ENCODE peak calls at places on chromosomes 4 and X, in ten cellular contexts. One of them, this sample, is unnamed.

GRCh38 chrX:71244359-71245128 is 9.4 kb downstream of the ZMYM3 start:
- DNase-seq in mammary epithelial cell: no peak
- DNase-seq in A549: no peak
- DNase-seq in bronchial epithelial cell: no peak
- DNase-seq in body of pancreas: no peak
- DNase-seq in fibroblast of the aortic adventitia: no peak
- DNase-seq in left lung: no peak
- DNase-seq in HepG2: no peak
- DNase-seq in tibial artery: no peak
- DNase-seq in spleen: no peak
- DNase-seq in this sample: no peak

GRCh38 chrX:125203737-125204578 is 115.7 kb upstream of the TEX13C start:
- DNase-seq in mammary epithelial cell: peak; percentile 1
- DNase-seq in A549: peak; percentile 32
- DNase-seq in bronchial epithelial cell: peak; percentile 8
- DNase-seq in body of pancreas: peak; percentile 13
- DNase-seq in fibroblast of the aortic adventitia: no peak
- DNase-seq in left lung: peak; percentile 82
- DNase-seq in HepG2: no peak
- DNase-seq in tibial artery: peak; percentile 28
- DNase-seq in spleen: peak; percentile 80
- DNase-seq in this sample: peak; percentile 32

GRCh38 chrX:39627257-39627656 is 470.5 kb downstream of the BCOR start:
- DNase-seq in mammary epithelial cell: no peak
- DNase-seq in A549: no peak
- DNase-seq in bronchial epithelial cell: no peak
- DNase-seq in body of pancreas: no peak
- DNase-seq in fibroblast of the aortic adventitia: no peak
- DNase-seq in left lung: no peak
- DNase-seq in HepG2: no peak
- DNase-seq in tibial artery: no peak
- DNase-seq in spleen: no peak
- DNase-seq in this sample: no peak

GRCh38 chrX:1912193-1912592 is 297.3 kb downstream of the ASMT start:
- DNase-seq in mammary epithelial cell: no peak
- DNase-seq in A549: no peak
- DNase-seq in bronchial epithelial cell: no peak
- DNase-seq in body of pancreas: no peak
- DNase-seq in fibroblast of the aortic adventitia: no peak
- DNase-seq in left lung: no peak
- DNase-seq in HepG2: no peak
- DNase-seq in tibial artery: no peak
- DNase-seq in spleen: no peak
- DNase-seq in this sample: no peak

GRCh38 chr4:183932576-183932975 is 27.5 kb downstream of the STOX2 start:
- DNase-seq in mammary epithelial cell: no peak
- DNase-seq in A549: no peak
- DNase-seq in bronchial epithelial cell: no peak
- DNase-seq in body of pancreas: no peak
- DNase-seq in fibroblast of the aortic adventitia: no peak
- DNase-seq in left lung: no peak
- DNase-seq in HepG2: no peak
- DNase-seq in tibial artery: no peak
- DNase-seq in spleen: no peak
- DNase-seq in this sample: no peak

GRCh38 chrX:39730671-39731389 is 366.9 kb downstream of the BCOR start:
- DNase-seq in mammary epithelial cell: peak; percentile 31
- DNase-seq in A549: peak; percentile 82
- DNase-seq in bronchial epithelial cell: peak; percentile 27
- DNase-seq in body of pancreas: peak; percentile 72
- DNase-seq in fibroblast of the aortic adventitia: peak; percentile 93
- DNase-seq in left lung: peak; percentile 70
- DNase-seq in HepG2: peak; percentile 4
- DNase-seq in tibial artery: peak; percentile 71
- DNase-seq in spleen: peak; percentile 85
- DNase-seq in this sample: peak; percentile 54

GRCh38 chrX:130523460-130524394 is 121.9 kb downstream of the RBMX2 start:
- DNase-seq in mammary epithelial cell: no peak
- DNase-seq in A549: no peak
- DNase-seq in bronchial epithelial cell: peak; percentile 10
- DNase-seq in body of pancreas: peak; percentile 26
- DNase-seq in fibroblast of the aortic adventitia: no peak
- DNase-seq in left lung: no peak
- DNase-seq in HepG2: no peak
- DNase-seq in tibial artery: peak; percentile 22
- DNase-seq in spleen: no peak
- DNase-seq in this sample: no peak

GRCh38 chr4:143346208-143346607 is 9.5 kb downstream of the GAB1 start:
- DNase-seq in mammary epithelial cell: peak; percentile 95
- DNase-seq in A549: no peak
- DNase-seq in bronchial epithelial cell: peak; percentile 96
- DNase-seq in body of pancreas: no peak
- DNase-seq in fibroblast of the aortic adventitia: no peak
- DNase-seq in left lung: no peak
- DNase-seq in HepG2: no peak
- DNase-seq in tibial artery: no peak
- DNase-seq in spleen: no peak
- DNase-seq in this sample: no peak

GRCh38 chrX:16931371-16931770 is 15.1 kb upstream of the REPS2 start:
- DNase-seq in mammary epithelial cell: no peak
- DNase-seq in A549: no peak
- DNase-seq in bronchial epithelial cell: no peak
- DNase-seq in body of pancreas: no peak
- DNase-seq in fibroblast of the aortic adventitia: no peak
- DNase-seq in left lung: no peak
- DNase-seq in HepG2: no peak
- DNase-seq in tibial artery: no peak
- DNase-seq in spleen: no peak
- DNase-seq in this sample: peak; percentile 38

GRCh38 chr4:5387457-5387856 is 320.9 kb downstream of the EVC2 start:
- DNase-seq in mammary epithelial cell: no peak
- DNase-seq in A549: peak; percentile 36
- DNase-seq in bronchial epithelial cell: no peak
- DNase-seq in body of pancreas: no peak
- DNase-seq in fibroblast of the aortic adventitia: no peak
- DNase-seq in left lung: no peak
- DNase-seq in HepG2: no peak
- DNase-seq in tibial artery: no peak
- DNase-seq in spleen: no peak
- DNase-seq in this sample: no peak

GRCh38 chr4:69764311-69764710 is 3.9 kb upstream of the SULT1B1 start:
- DNase-seq in mammary epithelial cell: no peak
- DNase-seq in A549: no peak
- DNase-seq in bronchial epithelial cell: no peak
- DNase-seq in body of pancreas: no peak
- DNase-seq in fibroblast of the aortic adventitia: no peak
- DNase-seq in left lung: no peak
- DNase-seq in HepG2: no peak
- DNase-seq in tibial artery: no peak
- DNase-seq in spleen: no peak
- DNase-seq in this sample: no peak

GRCh38 chrX:22351966-22352365 is 79.3 kb downstream of the CBLL2 start:
- DNase-seq in mammary epithelial cell: peak; percentile 16
- DNase-seq in A549: no peak
- DNase-seq in bronchial epithelial cell: peak; percentile 56
- DNase-seq in body of pancreas: no peak
- DNase-seq in fibroblast of the aortic adventitia: no peak
- DNase-seq in left lung: no peak
- DNase-seq in HepG2: no peak
- DNase-seq in tibial artery: no peak
- DNase-seq in spleen: no peak
- DNase-seq in this sample: no peak

GRCh38 chr4:66688674-66689073 is 856.6 kb downstream of the CENPC start:
- DNase-seq in mammary epithelial cell: peak; percentile 6
- DNase-seq in A549: peak; percentile 54
- DNase-seq in bronchial epithelial cell: peak; percentile 46
- DNase-seq in body of pancreas: no peak
- DNase-seq in fibroblast of the aortic adventitia: peak; percentile 80
- DNase-seq in left lung: no peak
- DNase-seq in HepG2: no peak
- DNase-seq in tibial artery: no peak
- DNase-seq in spleen: no peak
- DNase-seq in this sample: peak; percentile 32

GRCh38 chr4:158722291-158722916 is 792 bp downstream of the PPID start:
- DNase-seq in mammary epithelial cell: peak; percentile 59
- DNase-seq in A549: peak; percentile 35
- DNase-seq in bronchial epithelial cell: peak; percentile 51
- DNase-seq in body of pancreas: no peak
- DNase-seq in fibroblast of the aortic adventitia: peak; percentile 58
- DNase-seq in left lung: no peak
- DNase-seq in HepG2: peak; percentile 52
- DNase-seq in tibial artery: no peak
- DNase-seq in spleen: no peak
- DNase-seq in this sample: peak; percentile 26

GRCh38 chrX:121579016-121579760 is 531.8 kb downstream of the GLUD2 start:
- DNase-seq in mammary epithelial cell: peak; percentile 12
- DNase-seq in A549: peak; percentile 33
- DNase-seq in bronchial epithelial cell: peak; percentile 26
- DNase-seq in body of pancreas: peak; percentile 24
- DNase-seq in fibroblast of the aortic adventitia: peak; percentile 22
- DNase-seq in left lung: no peak
- DNase-seq in HepG2: peak; percentile 7
- DNase-seq in tibial artery: no peak
- DNase-seq in spleen: no peak
- DNase-seq in this sample: peak; percentile 6

DNA sequence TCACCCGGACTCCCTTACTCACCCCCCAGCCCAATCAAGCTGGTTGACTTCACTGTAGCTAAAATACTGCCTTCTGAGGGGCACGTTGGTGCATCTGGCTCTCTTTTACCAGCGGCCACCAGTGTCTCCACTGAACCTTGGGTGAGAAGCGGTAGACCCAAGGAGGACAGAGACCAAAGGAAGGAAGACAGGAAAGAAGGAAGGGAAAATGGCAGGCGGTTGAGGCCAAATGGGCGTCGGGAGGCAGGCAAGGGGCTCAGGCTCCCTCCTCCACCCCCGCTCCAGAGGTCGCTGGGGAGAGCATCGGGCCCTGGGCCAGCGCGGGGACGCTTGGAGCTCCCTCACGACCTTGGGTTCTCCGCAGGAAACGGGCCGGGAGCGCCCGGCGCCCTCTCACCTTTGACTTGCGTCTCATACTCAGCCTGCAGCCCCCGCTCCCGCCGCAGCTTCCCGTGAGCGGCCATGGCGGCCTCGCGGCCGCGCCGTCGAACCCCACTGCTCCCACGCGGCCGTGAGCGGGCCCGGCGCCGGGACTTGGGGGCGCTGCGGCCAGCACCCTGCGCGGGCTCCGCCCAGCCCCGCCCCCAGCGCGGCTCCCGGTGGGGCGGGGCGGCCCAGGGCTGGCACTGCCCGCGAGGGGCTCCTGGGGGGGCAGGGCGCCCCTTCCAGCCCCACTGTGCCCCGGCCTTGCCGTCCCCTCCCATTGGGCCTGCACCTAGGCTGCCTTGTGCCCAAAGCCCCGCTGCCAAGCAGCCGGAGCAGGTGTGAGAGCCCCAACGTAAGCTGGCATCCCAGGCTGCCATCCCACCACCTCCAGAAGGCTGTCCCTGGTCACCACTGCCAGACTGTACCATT is at the start of gene ARHGAP4:
- DNase-seq in mammary epithelial cell: no peak
- DNase-seq in A549: no peak
- DNase-seq in bronchial epithelial cell: no peak
- DNase-seq in body of pancreas: no peak
- DNase-seq in fibroblast of the aortic adventitia: no peak
- DNase-seq in left lung: peak; percentile 86
- DNase-seq in HepG2: no peak
- DNase-seq in tibial artery: no peak
- DNase-seq in spleen: peak; percentile 92
- DNase-seq in this sample: no peak
- H3K4me3 ChIP-seq in mammary epithelial cell: no peak within 1 kb of the TSS
- H3K4me3 ChIP-seq in A549: peak within 1 kb of the TSS; percentile 84
- H3K4me3 ChIP-seq in bronchial epithelial cell: peak within 1 kb of the TSS; percentile 53
- H3K4me3 ChIP-seq in body of pancreas: no peak within 1 kb of the TSS
- H3K4me3 ChIP-seq in fibroblast of the aortic adventitia: peak within 1 kb of the TSS; percentile 71
- H3K4me3 ChIP-seq in left lung: peak within 1 kb of the TSS; percentile 15
- H3K4me3 ChIP-seq in HepG2: peak within 1 kb of the TSS; percentile 76
- H3K4me3 ChIP-seq in tibial artery: peak within 1 kb of the TSS; percentile 68
- H3K4me3 ChIP-seq in spleen: peak within 1 kb of the TSS; percentile 56
- H3K4me3 ChIP-seq in this sample: no peak within 1 kb of the TSS

DNA sequence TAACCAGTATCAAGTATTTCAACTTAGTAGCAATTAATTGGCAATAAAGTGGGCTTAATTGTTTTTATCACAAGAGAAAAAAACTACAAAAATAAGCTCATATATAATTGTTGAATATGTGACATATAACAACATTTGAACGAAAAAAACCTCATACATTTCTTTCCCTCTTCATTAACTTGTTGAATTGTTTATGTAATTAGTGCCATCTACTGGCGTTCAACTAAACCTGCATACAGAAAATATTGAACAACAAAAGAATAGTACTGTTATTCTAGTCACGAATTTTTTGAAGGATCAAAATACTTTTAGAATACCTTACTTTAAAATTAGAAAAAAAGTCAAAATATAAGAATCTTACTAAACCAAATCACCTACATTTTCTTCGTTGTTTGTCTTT is 586.5 kb upstream of the FTHL17 start:
- DNase-seq in mammary epithelial cell: no peak
- DNase-seq in A549: peak; percentile 2
- DNase-seq in bronchial epithelial cell: peak; percentile 29
- DNase-seq in body of pancreas: no peak
- DNase-seq in fibroblast of the aortic adventitia: peak; percentile 31
- DNase-seq in left lung: no peak
- DNase-seq in HepG2: peak; percentile 1
- DNase-seq in tibial artery: no peak
- DNase-seq in spleen: no peak
- DNase-seq in this sample: peak; percentile 1
- TF ChIP-seq CTCF in mammary epithelial cell: peak; percentile 73
- TF ChIP-seq CTCF in A549: peak; percentile 46
- TF ChIP-seq CTCF in bronchial epithelial cell: no peak
- TF ChIP-seq CTCF in body of pancreas: peak; percentile 12
- TF ChIP-seq CTCF in fibroblast of the aortic adventitia: peak; percentile 39
- TF ChIP-seq CTCF in left lung: peak; percentile 13
- TF ChIP-seq CTCF in HepG2: peak; percentile 40
- TF ChIP-seq CTCF in tibial artery: peak; percentile 43
- TF ChIP-seq CTCF in spleen: peak; percentile 38
- TF ChIP-seq CTCF in this sample: peak; percentile 46

DNA sequence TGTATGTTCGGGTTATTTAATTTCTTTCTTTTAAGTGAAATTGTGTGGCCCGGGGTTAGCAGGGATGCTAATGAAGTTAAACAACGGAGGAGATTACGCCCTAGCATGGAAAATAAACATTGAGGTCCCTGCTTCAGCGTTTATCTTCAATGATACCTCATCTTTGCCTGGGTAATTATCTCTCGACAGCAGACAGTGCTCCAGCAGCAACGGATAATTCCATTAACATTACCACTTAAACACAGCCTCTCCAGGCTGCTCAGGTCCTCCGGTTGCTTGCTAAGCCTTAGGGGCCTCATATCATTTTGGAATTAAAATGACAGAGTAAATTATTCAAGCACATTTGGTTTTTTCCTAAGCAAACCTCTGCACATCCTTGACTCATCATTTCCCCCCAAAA is 281.5 kb upstream of the KLF3 start:
- DNase-seq in mammary epithelial cell: no peak
- DNase-seq in A549: no peak
- DNase-seq in bronchial epithelial cell: no peak
- DNase-seq in body of pancreas: no peak
- DNase-seq in fibroblast of the aortic adventitia: no peak
- DNase-seq in left lung: no peak
- DNase-seq in HepG2: no peak
- DNase-seq in tibial artery: no peak
- DNase-seq in spleen: no peak
- DNase-seq in this sample: no peak
- H3K4me3 ChIP-seq in mammary epithelial cell: no peak overlapping the region
- H3K4me3 ChIP-seq in A549: no peak overlapping the region
- H3K4me3 ChIP-seq in bronchial epithelial cell: no peak overlapping the region
- H3K4me3 ChIP-seq in body of pancreas: no peak overlapping the region
- H3K4me3 ChIP-seq in fibroblast of the aortic adventitia: no peak overlapping the region
- H3K4me3 ChIP-seq in left lung: no peak overlapping the region
- H3K4me3 ChIP-seq in HepG2: no peak overlapping the region
- H3K4me3 ChIP-seq in tibial artery: no peak overlapping the region
- H3K4me3 ChIP-seq in spleen: no peak overlapping the region
- H3K4me3 ChIP-seq in this sample: no peak overlapping the region

GRCh38 chrX:46573331-46573895 is at the start of gene CHST7:
- DNase-seq in mammary epithelial cell: peak; percentile 53
- DNase-seq in A549: peak; percentile 80
- DNase-seq in bronchial epithelial cell: peak; percentile 31
- DNase-seq in body of pancreas: peak; percentile 31
- DNase-seq in fibroblast of the aortic adventitia: no peak
- DNase-seq in left lung: peak; percentile 90
- DNase-seq in HepG2: peak; percentile 54
- DNase-seq in tibial artery: peak; percentile 60
- DNase-seq in spleen: peak; percentile 92
- DNase-seq in this sample: no peak
- TF ChIP-seq CTCF in mammary epithelial cell: peak; percentile 12
- TF ChIP-seq CTCF in A549: peak; percentile 61
- TF ChIP-seq CTCF in bronchial epithelial cell: peak; percentile 2
- TF ChIP-seq CTCF in body of pancreas: no peak
- TF ChIP-seq CTCF in fibroblast of the aortic adventitia: peak; percentile 16
- TF ChIP-seq CTCF in left lung: no peak
- TF ChIP-seq CTCF in HepG2: peak; percentile 62
- TF ChIP-seq CTCF in tibial artery: peak; percentile 20
- TF ChIP-seq CTCF in spleen: peak; percentile 22
- TF ChIP-seq CTCF in this sample: no peak